ENCODE peak calls at places on chromosomes 5 and 9, in four cellular contexts. E is transverse colon; P is CD8-positive, alpha-beta memory T cell; A is ELR. T is an unnamed sample.

GRCh38 chr5:41334221-41334620 is 120.9 kb upstream of the C6 start:
- DNase-seq in E (no peak), P (no peak), A (no peak), T (no peak)

GRCh38 chr5:127358782-127359181 is 68.2 kb downstream of the MEGF10 start:
- DNase-seq in E (no peak), P (no peak), A (peak), T (peak)

GRCh38 chr5:1931590-1932138 is 48.9 kb upstream of the IRX4 start:
- DNase-seq in E (peak), P (no peak), A (no peak), T (no peak)

GRCh38 chr9:133527444-133527920 is 2.7 kb upstream of the MYMK start:
- DNase-seq in E (no peak), P (no peak), A (no peak), T (no peak)

GRCh38 chr5:73355083-73355482 is 93.5 kb downstream of the FOXD1 start:
- DNase-seq in E (no peak), P (no peak), A (no peak), T (no peak)

GRCh38 chr9:2411459-2412215 is 209.9 kb upstream of the VLDLR start:
- DNase-seq in E (no peak), P (no peak), A (peak), T (no peak)

GRCh38 chr5:172921906-172922305 is 37.3 kb upstream of the RPL26L1 start:
- DNase-seq in E (no peak), P (no peak), A (no peak), T (no peak)

GRCh38 chr9:4592886-4593285 is 69.2 kb upstream of the PLPP6 start:
- DNase-seq in E (no peak), P (no peak), A (no peak), T (no peak)

GRCh38 chr9:25857167-25857566 is 178.9 kb upstream of the TUSC1 start:
- DNase-seq in E (no peak), P (no peak), A (no peak), T (no peak)

GRCh38 chr5:72487151-72487550 is 20.1 kb downstream of the ZNF366 start:
- DNase-seq in E (no peak), P (no peak), A (no peak), T (no peak)

GRCh38 chr5:173745561-173745960 is 129.1 kb upstream of the BOD1 start:
- DNase-seq in E (no peak), P (no peak), A (no peak), T (no peak)

GRCh38 chr5:137254153-137254552 is 245.0 kb downstream of the SPOCK1 start:
- DNase-seq in E (no peak), P (no peak), A (peak), T (peak)

GRCh38 chr5:55160493-55161209 is 680 bp downstream of the GPX8 start:
- DNase-seq in E (peak), P (no peak), A (peak), T (peak)

GRCh38 chr5:28281381-28281780 is 1243.0 kb upstream of the CDH9 start:
- DNase-seq in E (no peak), P (no peak), A (peak), T (peak)

GRCh38 chr5:3657364-3658003 is 61.9 kb downstream of the IRX1 start:
- DNase-seq in E (no peak), P (no peak), A (no peak), T (no peak)

GRCh38 chr9:38281917-38282316 is 110.6 kb upstream of the ALDH1B1 start:
- DNase-seq in E (no peak), P (no peak), A (no peak), T (no peak)

GRCh38 chr5:6418679-6419276 is 29.9 kb upstream of the UBE2QL1 start:
- DNase-seq in E (no peak), P (no peak), A (no peak), T (no peak)

GRCh38 chr5:59765446-59765845 is 128.1 kb downstream of the PDE4D start:
- DNase-seq in E (no peak), P (no peak), A (no peak), T (no peak)

GRCh38 chr5:95975703-95976102 is 14.1 kb upstream of the ELL2 start:
- DNase-seq in E (no peak), P (no peak), A (no peak), T (no peak)

GRCh38 chr5:117752403-117752802 is 1177.8 kb upstream of the SEMA6A start:
- DNase-seq in E (no peak), P (no peak), A (no peak), T (no peak)

GRCh38 chr9:113737414-113738271 is 138.5 kb upstream of the ZNF618 start:
- DNase-seq in E (peak), P (no peak), A (peak), T (peak)

GRCh38 chr9:11779971-11780370 is 913.2 kb upstream of the TYRP1 start:
- DNase-seq in E (no peak), P (no peak), A (no peak), T (no peak)

GRCh38 chr5:154850255-154851062 is at the start of gene FAXDC2:
- DNase-seq in E (peak), P (no peak), A (peak), T (peak)

GRCh38 chr9:109903515-109904138 is 123.6 kb downstream of the PALM2AKAP2 start:
- DNase-seq in E (peak), P (peak), A (peak), T (peak)

GRCh38 chr9:127187231-127187956 is 65.0 kb upstream of the ANGPTL2 start:
- DNase-seq in E (peak), P (no peak), A (peak), T (peak)

GRCh38 chr5:143355710-143356109 is 47.8 kb downstream of the NR3C1 start:
- DNase-seq in E (peak), P (peak), A (peak), T (peak)

GRCh38 chr9:35649431-35650340 is 1.0 kb downstream of the SIT1 start:
- DNase-seq in E (no peak), P (no peak), A (no peak), T (peak)

GRCh38 chr5:134577022-134577795 is 51.7 kb downstream of the JADE2 start:
- DNase-seq in E (no peak), P (no peak), A (peak), T (peak)

GRCh38 chr5:111635151-111635945 is 121.6 kb downstream of the NREP start:
- DNase-seq in E (no peak), P (no peak), A (no peak), T (peak)

T was measured in fibroblast of mammary gland.